ENCODE peak calls at places on chromosomes 5 and 9, in nine cellular contexts. One of them, this sample, is unnamed.

GRCh38 chr5:52560366-52560765 is 227.3 kb upstream of the ITGA1 start:
- DNase-seq in ACHN: peak
- DNase-seq in Caki2: no peak
- DNase-seq in stimulated activated CD4-positive, alpha-beta T cell treated with anti-CD3 and anti-CD28 coated beads, Interleukin-4, amount 100 ng/mL, for 24 hours: no peak
- DNase-seq in T-helper 9 cell: no peak
- DNase-seq in SJSA1: no peak
- DNase-seq in AG10803: peak
- DNase-seq in endothelial cell: no peak
- DNase-seq in stimulated activated CD8-positive, alpha-beta memory T cell treated with anti-CD3 and anti-CD28 coated beads, Interleukin-12 subunit alpha, Interleukin-12 subunit beta, amount 100 ng/mL, for 1 hour: no peak
- DNase-seq in this sample: no peak

GRCh38 chr9:95499101-95499676 is 17.6 kb downstream of the PTCH1 start:
- DNase-seq in ACHN: no peak
- DNase-seq in Caki2: no peak
- DNase-seq in stimulated activated CD4-positive, alpha-beta T cell treated with anti-CD3 and anti-CD28 coated beads, Interleukin-4, amount 100 ng/mL, for 24 hours: no peak
- DNase-seq in T-helper 9 cell: no peak
- DNase-seq in SJSA1: no peak
- DNase-seq in AG10803: no peak
- DNase-seq in endothelial cell: no peak
- DNase-seq in stimulated activated CD8-positive, alpha-beta memory T cell treated with anti-CD3 and anti-CD28 coated beads, Interleukin-12 subunit alpha, Interleukin-12 subunit beta, amount 100 ng/mL, for 1 hour: no peak
- DNase-seq in this sample: no peak

GRCh38 chr9:12426198-12426864 is 266.9 kb upstream of the TYRP1 start:
- DNase-seq in ACHN: peak
- DNase-seq in Caki2: peak
- DNase-seq in stimulated activated CD4-positive, alpha-beta T cell treated with anti-CD3 and anti-CD28 coated beads, Interleukin-4, amount 100 ng/mL, for 24 hours: no peak
- DNase-seq in T-helper 9 cell: no peak
- DNase-seq in SJSA1: no peak
- DNase-seq in AG10803: no peak
- DNase-seq in endothelial cell: no peak
- DNase-seq in stimulated activated CD8-positive, alpha-beta memory T cell treated with anti-CD3 and anti-CD28 coated beads, Interleukin-12 subunit alpha, Interleukin-12 subunit beta, amount 100 ng/mL, for 1 hour: no peak
- DNase-seq in this sample: peak

GRCh38 chr9:4228606-4229005 is 71.3 kb downstream of the GLIS3 start:
- DNase-seq in ACHN: peak
- DNase-seq in Caki2: peak
- DNase-seq in stimulated activated CD4-positive, alpha-beta T cell treated with anti-CD3 and anti-CD28 coated beads, Interleukin-4, amount 100 ng/mL, for 24 hours: no peak
- DNase-seq in T-helper 9 cell: no peak
- DNase-seq in SJSA1: no peak
- DNase-seq in AG10803: peak
- DNase-seq in endothelial cell: no peak
- DNase-seq in stimulated activated CD8-positive, alpha-beta memory T cell treated with anti-CD3 and anti-CD28 coated beads, Interleukin-12 subunit alpha, Interleukin-12 subunit beta, amount 100 ng/mL, for 1 hour: no peak
- DNase-seq in this sample: no peak

GRCh38 chr9:108751301-108751824 is 104.4 kb downstream of the ACTL7B start:
- DNase-seq in ACHN: no peak
- DNase-seq in Caki2: no peak
- DNase-seq in stimulated activated CD4-positive, alpha-beta T cell treated with anti-CD3 and anti-CD28 coated beads, Interleukin-4, amount 100 ng/mL, for 24 hours: no peak
- DNase-seq in T-helper 9 cell: no peak
- DNase-seq in SJSA1: no peak
- DNase-seq in AG10803: peak
- DNase-seq in endothelial cell: no peak
- DNase-seq in stimulated activated CD8-positive, alpha-beta memory T cell treated with anti-CD3 and anti-CD28 coated beads, Interleukin-12 subunit alpha, Interleukin-12 subunit beta, amount 100 ng/mL, for 1 hour: no peak
- DNase-seq in this sample: no peak

GRCh38 chr5:52859619-52860018 is 71.9 kb downstream of the ITGA1 start:
- DNase-seq in ACHN: no peak
- DNase-seq in Caki2: no peak
- DNase-seq in stimulated activated CD4-positive, alpha-beta T cell treated with anti-CD3 and anti-CD28 coated beads, Interleukin-4, amount 100 ng/mL, for 24 hours: no peak
- DNase-seq in T-helper 9 cell: no peak
- DNase-seq in SJSA1: peak
- DNase-seq in AG10803: peak
- DNase-seq in endothelial cell: no peak
- DNase-seq in stimulated activated CD8-positive, alpha-beta memory T cell treated with anti-CD3 and anti-CD28 coated beads, Interleukin-12 subunit alpha, Interleukin-12 subunit beta, amount 100 ng/mL, for 1 hour: no peak
- DNase-seq in this sample: no peak

GRCh38 chr9:81787747-81788632 is 98.6 kb upstream of the TLE1 start:
- DNase-seq in ACHN: peak
- DNase-seq in Caki2: peak
- DNase-seq in stimulated activated CD4-positive, alpha-beta T cell treated with anti-CD3 and anti-CD28 coated beads, Interleukin-4, amount 100 ng/mL, for 24 hours: no peak
- DNase-seq in T-helper 9 cell: no peak
- DNase-seq in SJSA1: peak
- DNase-seq in AG10803: peak
- DNase-seq in endothelial cell: no peak
- DNase-seq in stimulated activated CD8-positive, alpha-beta memory T cell treated with anti-CD3 and anti-CD28 coated beads, Interleukin-12 subunit alpha, Interleukin-12 subunit beta, amount 100 ng/mL, for 1 hour: no peak
- DNase-seq in this sample: no peak

GRCh38 chr5:108258001-108258400 is 123.9 kb downstream of the FBXL17 start:
- DNase-seq in ACHN: no peak
- DNase-seq in Caki2: no peak
- DNase-seq in stimulated activated CD4-positive, alpha-beta T cell treated with anti-CD3 and anti-CD28 coated beads, Interleukin-4, amount 100 ng/mL, for 24 hours: no peak
- DNase-seq in T-helper 9 cell: no peak
- DNase-seq in SJSA1: no peak
- DNase-seq in AG10803: peak
- DNase-seq in endothelial cell: no peak
- DNase-seq in stimulated activated CD8-positive, alpha-beta memory T cell treated with anti-CD3 and anti-CD28 coated beads, Interleukin-12 subunit alpha, Interleukin-12 subunit beta, amount 100 ng/mL, for 1 hour: no peak
- DNase-seq in this sample: no peak

GRCh38 chr5:155270737-155271136 is 257.2 kb downstream of the KIF4B start:
- DNase-seq in ACHN: no peak
- DNase-seq in Caki2: no peak
- DNase-seq in stimulated activated CD4-positive, alpha-beta T cell treated with anti-CD3 and anti-CD28 coated beads, Interleukin-4, amount 100 ng/mL, for 24 hours: no peak
- DNase-seq in T-helper 9 cell: no peak
- DNase-seq in SJSA1: no peak
- DNase-seq in AG10803: peak
- DNase-seq in endothelial cell: no peak
- DNase-seq in stimulated activated CD8-positive, alpha-beta memory T cell treated with anti-CD3 and anti-CD28 coated beads, Interleukin-12 subunit alpha, Interleukin-12 subunit beta, amount 100 ng/mL, for 1 hour: no peak
- DNase-seq in this sample: no peak

GRCh38 chr5:137689306-137689705 is 46.6 kb downstream of the KLHL3 start:
- DNase-seq in ACHN: no peak
- DNase-seq in Caki2: no peak
- DNase-seq in stimulated activated CD4-positive, alpha-beta T cell treated with anti-CD3 and anti-CD28 coated beads, Interleukin-4, amount 100 ng/mL, for 24 hours: no peak
- DNase-seq in T-helper 9 cell: no peak
- DNase-seq in SJSA1: no peak
- DNase-seq in AG10803: no peak
- DNase-seq in endothelial cell: no peak
- DNase-seq in stimulated activated CD8-positive, alpha-beta memory T cell treated with anti-CD3 and anti-CD28 coated beads, Interleukin-12 subunit alpha, Interleukin-12 subunit beta, amount 100 ng/mL, for 1 hour: no peak
- DNase-seq in this sample: no peak

GRCh38 chr9:91555132-91555531 is 131.5 kb upstream of the NFIL3 start:
- DNase-seq in ACHN: no peak
- DNase-seq in Caki2: no peak
- DNase-seq in stimulated activated CD4-positive, alpha-beta T cell treated with anti-CD3 and anti-CD28 coated beads, Interleukin-4, amount 100 ng/mL, for 24 hours: no peak
- DNase-seq in T-helper 9 cell: no peak
- DNase-seq in SJSA1: no peak
- DNase-seq in AG10803: peak
- DNase-seq in endothelial cell: no peak
- DNase-seq in stimulated activated CD8-positive, alpha-beta memory T cell treated with anti-CD3 and anti-CD28 coated beads, Interleukin-12 subunit alpha, Interleukin-12 subunit beta, amount 100 ng/mL, for 1 hour: no peak
- DNase-seq in this sample: no peak

GRCh38 chr9:38437193-38437823 is 13.1 kb upstream of the IGFBPL1 start:
- DNase-seq in ACHN: no peak
- DNase-seq in Caki2: peak
- DNase-seq in stimulated activated CD4-positive, alpha-beta T cell treated with anti-CD3 and anti-CD28 coated beads, Interleukin-4, amount 100 ng/mL, for 24 hours: no peak
- DNase-seq in T-helper 9 cell: no peak
- DNase-seq in SJSA1: no peak
- DNase-seq in AG10803: peak
- DNase-seq in endothelial cell: no peak
- DNase-seq in stimulated activated CD8-positive, alpha-beta memory T cell treated with anti-CD3 and anti-CD28 coated beads, Interleukin-12 subunit alpha, Interleukin-12 subunit beta, amount 100 ng/mL, for 1 hour: no peak
- DNase-seq in this sample: no peak

GRCh38 chr5:164600166-164600715 is 1094.8 kb downstream of the MAT2B start:
- DNase-seq in ACHN: no peak
- DNase-seq in Caki2: no peak
- DNase-seq in stimulated activated CD4-positive, alpha-beta T cell treated with anti-CD3 and anti-CD28 coated beads, Interleukin-4, amount 100 ng/mL, for 24 hours: no peak
- DNase-seq in T-helper 9 cell: no peak
- DNase-seq in SJSA1: no peak
- DNase-seq in AG10803: peak
- DNase-seq in endothelial cell: no peak
- DNase-seq in stimulated activated CD8-positive, alpha-beta memory T cell treated with anti-CD3 and anti-CD28 coated beads, Interleukin-12 subunit alpha, Interleukin-12 subunit beta, amount 100 ng/mL, for 1 hour: no peak
- DNase-seq in this sample: no peak

GRCh38 chr9:33222031-33222430 is 17.9 kb upstream of the SPINK4 start:
- DNase-seq in ACHN: no peak
- DNase-seq in Caki2: no peak
- DNase-seq in stimulated activated CD4-positive, alpha-beta T cell treated with anti-CD3 and anti-CD28 coated beads, Interleukin-4, amount 100 ng/mL, for 24 hours: no peak
- DNase-seq in T-helper 9 cell: no peak
- DNase-seq in SJSA1: no peak
- DNase-seq in AG10803: no peak
- DNase-seq in endothelial cell: no peak
- DNase-seq in stimulated activated CD8-positive, alpha-beta memory T cell treated with anti-CD3 and anti-CD28 coated beads, Interleukin-12 subunit alpha, Interleukin-12 subunit beta, amount 100 ng/mL, for 1 hour: no peak
- DNase-seq in this sample: no peak

This sample was measured in H9.